ENCODE peak calls at places on chromosome 20, in nine cellular contexts. A is upper lobe of left lung; H is GM10248; Y is activated gamma-delta T cell treated with anti-CD3 and anti-CD28 coated beads, Interleukin-2, amount 50 U/mL, for 16 hours; N is activated CD4-positive, alpha-beta T cell treated with anti-CD3 and anti-CD28 coated beads, Interleukin-2, amount 50 U/mL, for 1 hour; J is stimulated activated CD8-positive, alpha-beta memory T cell treated with anti-CD3 and anti-CD28 coated beads, Interleukin-4, amount 100 ng/mL, for 1 hour; X is stimulated activated CD4-positive, alpha-beta T cell treated with anti-CD3 and anti-CD28 coated beads, Interleukin-15, amount 100 ng/mL, for 1 hour; F is amniotic stem cell; E is activated CD8-positive, alpha-beta T cell treated with anti-CD3 and anti-CD28 coated beads, Interleukin-2, amount 10 ng/mL, durations not matched to agents 7 days and 5 days. U is an unnamed sample.

GRCh38 chr20:62485062-62485700 is 9.4 kb upstream of the GATA5 start:
- DNase-seq in J (no peak), H (no peak), A (peak; percentile 67), Y (no peak), E (no peak), F (no peak), X (no peak), N (no peak), U (no peak)

GRCh38 chr20:9244811-9245210 is 175.9 kb downstream of the PLCB4 start:
- DNase-seq in N (no peak), H (no peak), J (no peak), X (no peak), A (no peak), F (no peak), E (no peak), Y (no peak), U (no peak)

GRCh38 chr20:63941282-63942060 is 14.7 kb downstream of the UCKL1 start:
- DNase-seq in E (peak; percentile 98), F (no peak), A (peak; percentile 86), N (peak; percentile 66), J (peak; percentile 61), Y (peak; percentile 52), H (peak; percentile 56), X (no peak), U (no peak)

GRCh38 chr20:62891111-62891510 is 29.5 kb upstream of the TCFL5 start:
- DNase-seq in E (peak; percentile 52), N (peak; percentile 56), H (no peak), Y (no peak), J (no peak), A (no peak), X (no peak), F (no peak), U (no peak)

GRCh38 chr20:47573586-47573985 is 71.9 kb downstream of the NCOA3 start:
- DNase-seq in F (no peak), E (no peak), A (no peak), N (no peak), Y (no peak), H (no peak), J (no peak), X (no peak), U (no peak)

GRCh38 chr20:22810626-22811559 is 224.2 kb upstream of the SSTR4 start:
- DNase-seq in N (no peak), F (no peak), A (no peak), H (no peak), X (no peak), E (no peak), Y (no peak), J (no peak), U (no peak)

GRCh38 chr20:24493661-24494459 is 24.4 kb downstream of the SYNDIG1 start:
- DNase-seq in J (no peak), N (no peak), F (no peak), X (no peak), H (no peak), Y (no peak), E (no peak), A (peak; percentile 64), U (no peak)

GRCh38 chr20:56826971-56827645 is 198.0 kb downstream of the TFAP2C start:
- DNase-seq in A (peak; percentile 67), F (no peak), E (no peak), H (no peak), J (no peak), X (no peak), N (no peak), Y (no peak), U (no peak)

GRCh38 chr20:37133952-37134351 is 38.2 kb upstream of the RBL1 start:
- DNase-seq in X (no peak), A (no peak), Y (no peak), E (no peak), J (no peak), F (no peak), H (no peak), N (no peak), U (no peak)

GRCh38 chr20:5528719-5529256 is 212.0 kb upstream of the PROKR2 start:
- DNase-seq in H (peak; percentile 73), F (peak; percentile 53), A (no peak), Y (peak; percentile 58), X (peak; percentile 15), E (peak; percentile 83), N (peak; percentile 67), J (peak; percentile 59), U (peak; percentile 87)

GRCh38 chr20:3471397-3472021 is 691 bp downstream of the ATRN start:
- DNase-seq in A (no peak), J (no peak), H (no peak), F (no peak), E (no peak), X (no peak), Y (no peak), N (no peak), U (no peak)

GRCh38 chr20:57894096-57894495 is 184.3 kb upstream of the PMEPA1 start:
- DNase-seq in F (no peak), E (no peak), A (no peak), X (no peak), J (no peak), Y (no peak), H (no peak), N (no peak), U (no peak)

GRCh38 chr20:46139243-46139889 is 21.3 kb downstream of the CD40 start:
- DNase-seq in Y (no peak), A (no peak), F (no peak), X (no peak), H (no peak), N (no peak), J (no peak), E (no peak), U (no peak)

GRCh38 chr20:32289661-32290431 is 12.4 kb downstream of the KIF3B start:
- DNase-seq in A (no peak), E (no peak), F (no peak), Y (no peak), J (no peak), N (no peak), X (no peak), H (no peak), U (no peak)

GRCh38 chr20:59783020-59784010 is 150.1 kb downstream of the SYCP2 start:
- DNase-seq in X (no peak), E (peak; percentile 59), J (no peak), F (no peak), N (peak; percentile 9), H (peak; percentile 82), A (peak; percentile 33), Y (no peak), U (peak; percentile 32)

GRCh38 chr20:50464026-50464724 is 46.0 kb upstream of the PTPN1 start:
- DNase-seq in F (peak; percentile 4), J (peak; percentile 22), A (peak; percentile 48), H (peak; percentile 67), Y (peak; percentile 28), X (peak; percentile 28), E (peak; percentile 74), N (peak; percentile 45), U (no peak)

GRCh38 chr20:20571068-20571780 is 141.2 kb downstream of the RALGAPA2 start:
- DNase-seq in E (no peak), N (no peak), Y (no peak), A (no peak), F (no peak), X (no peak), J (no peak), H (no peak), U (no peak)

GRCh38 chr20:51860015-51860882 is 57.9 kb upstream of the SALL4 start:
- DNase-seq in Y (no peak), F (no peak), N (no peak), A (no peak), H (no peak), E (no peak), X (no peak), J (no peak), U (no peak)

GRCh38 chr20:44031822-44032582 is 117.3 kb downstream of the TOX2 start:
- DNase-seq in F (no peak), N (no peak), A (no peak), Y (no peak), E (no peak), H (no peak), X (no peak), J (no peak), U (no peak)

GRCh38 chr20:25022680-25023079 is 30.1 kb upstream of the APMAP start:
- DNase-seq in A (peak; percentile 89), F (no peak), Y (no peak), N (no peak), H (no peak), X (no peak), J (no peak), E (no peak), U (no peak)

GRCh38 chr20:36852187-36852586 is 23.8 kb upstream of the TLDC2 start:
- DNase-seq in J (no peak), E (no peak), H (no peak), F (no peak), N (no peak), A (peak; percentile 85), X (no peak), Y (no peak), U (no peak)

U was measured in HCT116.